ENCODE peak calls at places on chromosome 18, in six cellular contexts. H is A549, N is HepG2, G is K562, R is GM12878, B is endothelial cell of umbilical vein. Z is an unnamed sample.

GRCh38 chr18:7830468-7830867 is 263.4 kb downstream of the PTPRM start:
- DNase-seq in H (no peak), N (no peak), G (no peak), R (peak; percentile 32), B (peak; percentile 40), Z (peak; percentile 40)

GRCh38 chr18:58977801-58978200 is 113.1 kb downstream of the ZNF532 start:
- DNase-seq in H (no peak), N (no peak), G (no peak), R (no peak), B (no peak), Z (no peak)

GRCh38 chr18:50642439-50642838 is 82.6 kb downstream of the MAPK4 start:
- DNase-seq in H (no peak), N (no peak), G (no peak), R (no peak), B (no peak), Z (no peak)

GRCh38 chr18:33755918-33756590 is 178.0 kb downstream of the ASXL3 start:
- DNase-seq in H (peak; percentile 3), N (no peak), G (no peak), R (no peak), B (peak; percentile 5), Z (peak; percentile 31)

GRCh38 chr18:35371412-35372195 is 5.5 kb downstream of the ZNF396 start:
- DNase-seq in H (no peak), N (no peak), G (no peak), R (no peak), B (no peak), Z (no peak)

GRCh38 chr18:78769502-78770113 is 210.0 kb upstream of the SALL3 start:
- DNase-seq in H (no peak), N (no peak), G (no peak), R (no peak), B (no peak), Z (no peak)

GRCh38 chr18:21363411-21363810 is 121.4 kb downstream of the GREB1L start:
- DNase-seq in H (no peak), N (no peak), G (no peak), R (no peak), B (no peak), Z (no peak)

GRCh38 chr18:36295880-36296301 is 1.6 kb upstream of the FHOD3 start:
- DNase-seq in H (no peak), N (no peak), G (no peak), R (no peak), B (no peak), Z (no peak)

GRCh38 chr18:29434650-29435049 is 1257.7 kb upstream of the CDH2 start:
- DNase-seq in H (no peak), N (no peak), G (no peak), R (no peak), B (no peak), Z (no peak)

DNA sequence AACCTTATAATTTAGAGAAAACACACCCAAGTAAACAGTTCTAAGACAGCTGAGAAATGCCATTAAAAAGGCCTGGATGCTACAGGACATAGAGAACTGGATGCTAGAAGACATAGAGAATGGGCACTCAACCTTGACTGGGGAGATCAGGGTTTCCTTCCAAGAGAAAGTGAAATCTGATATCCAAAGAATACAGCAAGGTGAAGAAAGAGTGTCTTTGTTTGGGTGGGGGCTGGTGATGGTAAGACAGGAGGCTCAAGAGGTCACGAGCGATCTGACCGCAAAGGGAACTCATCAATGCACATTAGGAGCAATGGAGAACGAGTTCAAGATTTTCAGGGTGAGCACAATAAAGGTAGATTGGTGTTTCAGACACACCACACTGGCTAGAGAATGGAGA is 31.6 kb downstream of the EPB41L3 start:
- DNase-seq in H (no peak), N (no peak), G (no peak), R (no peak), B (no peak), Z (no peak)
- TF ChIP-seq MYC in H (no peak), N (no peak), G (no peak), R (no peak), B (no peak), Z (no peak)

DNA sequence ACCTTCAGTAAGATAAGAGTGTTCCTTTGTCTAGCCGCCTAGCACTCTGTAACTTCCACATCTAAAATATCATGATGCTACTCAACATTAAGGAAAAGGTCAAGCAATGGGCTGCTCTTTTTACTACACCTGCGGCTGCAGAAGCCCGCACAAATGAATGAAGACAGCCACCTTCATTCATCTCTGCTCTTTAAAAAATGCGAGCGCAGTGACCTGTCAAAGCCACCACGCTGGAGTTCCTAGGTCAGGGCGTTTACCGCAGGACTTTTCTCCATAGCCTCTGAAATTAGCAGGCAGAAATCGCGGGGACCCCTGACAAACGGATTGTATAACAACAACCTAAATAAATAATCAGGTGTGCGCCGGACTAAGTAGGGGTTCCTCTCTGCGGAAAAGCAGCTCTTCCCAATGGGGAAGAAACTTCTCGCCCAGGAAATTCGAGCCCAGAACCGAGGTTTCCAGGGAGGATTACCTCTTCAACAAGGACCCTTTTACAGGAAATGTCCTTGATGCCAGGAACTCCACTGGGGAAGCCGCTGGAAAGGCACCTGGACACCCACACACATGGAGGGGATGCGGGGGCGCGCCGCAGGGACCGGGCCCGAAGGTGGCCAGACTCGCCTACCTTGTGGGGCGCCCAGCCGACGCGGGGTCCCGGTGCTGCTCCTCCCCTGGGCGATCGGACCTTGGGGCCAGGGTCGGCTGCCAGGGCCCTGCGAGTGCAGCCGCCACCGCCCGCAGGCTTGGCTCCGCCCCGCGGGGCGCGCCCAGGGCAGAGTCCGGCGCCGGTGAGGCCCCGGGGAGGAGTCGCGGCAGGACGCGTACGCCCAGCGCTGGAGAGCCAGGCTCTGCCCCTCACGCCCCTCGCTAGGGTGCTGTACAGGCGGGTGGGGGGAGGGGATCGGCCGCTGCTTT is at the start of gene CCDC68:
- DNase-seq in H (peak; percentile 35), N (peak; percentile 50), G (peak; percentile 38), R (no peak), B (peak; percentile 18), Z (no peak)
- TF ChIP-seq MYC in H (no peak), N (peak; percentile 59), G (no peak), R (no peak), B (no peak), Z (no peak)

GRCh38 chr18:22697561-22697960 is 235.6 kb upstream of the RBBP8 start:
- DNase-seq in H (no peak), N (no peak), G (no peak), R (no peak), B (no peak), Z (no peak)
- TF ChIP-seq MYC in H (no peak), N (no peak), G (no peak), R (no peak), B (no peak), Z (no peak)

GRCh38 chr18:67515987-67516431 is 511 bp downstream of the DSEL start:
- DNase-seq in H (peak; percentile 44), N (peak; percentile 50), G (peak; percentile 41), R (no peak), B (peak; percentile 84), Z (peak; percentile 63)
- TF ChIP-seq MYC in H (no peak), N (no peak), G (no peak), R (no peak), B (no peak), Z (no peak)

GRCh38 chr18:23191952-23192662 is 56.8 kb downstream of the CABLES1 start:
- DNase-seq in H (no peak), N (no peak), G (no peak), R (no peak), B (peak; percentile 92), Z (no peak)
- TF ChIP-seq MYC in H (no peak), N (no peak), G (no peak), R (no peak), B (peak; percentile 8), Z (no peak)

GRCh38 chr18:57439985-57440330 is 4.8 kb downstream of the ONECUT2 start:
- DNase-seq in H (no peak), N (no peak), G (no peak), R (no peak), B (no peak), Z (no peak)

GRCh38 chr18:57438669-57439616 is 3.8 kb downstream of the ONECUT2 start:
- DNase-seq in H (no peak), N (no peak), G (no peak), R (no peak), B (no peak), Z (peak; percentile 42)

GRCh38 chr18:57437782-57438668 is 2.9 kb downstream of the ONECUT2 start:
- DNase-seq in H (peak; percentile 49), N (peak; percentile 75), G (no peak), R (no peak), B (peak; percentile 59), Z (peak; percentile 49)

GRCh38 chr18:57440331-57441101 is 5.3 kb downstream of the ONECUT2 start:
- DNase-seq in H (no peak), N (no peak), G (no peak), R (no peak), B (no peak), Z (no peak)

GRCh38 chr18:57439617-57439975 is 4.4 kb downstream of the ONECUT2 start:
- DNase-seq in H (no peak), N (no peak), G (no peak), R (no peak), B (no peak), Z (no peak)
- TF ChIP-seq MYC in H (no peak), N (no peak), G (no peak), R (no peak), B (no peak), Z (no peak)

DNA sequence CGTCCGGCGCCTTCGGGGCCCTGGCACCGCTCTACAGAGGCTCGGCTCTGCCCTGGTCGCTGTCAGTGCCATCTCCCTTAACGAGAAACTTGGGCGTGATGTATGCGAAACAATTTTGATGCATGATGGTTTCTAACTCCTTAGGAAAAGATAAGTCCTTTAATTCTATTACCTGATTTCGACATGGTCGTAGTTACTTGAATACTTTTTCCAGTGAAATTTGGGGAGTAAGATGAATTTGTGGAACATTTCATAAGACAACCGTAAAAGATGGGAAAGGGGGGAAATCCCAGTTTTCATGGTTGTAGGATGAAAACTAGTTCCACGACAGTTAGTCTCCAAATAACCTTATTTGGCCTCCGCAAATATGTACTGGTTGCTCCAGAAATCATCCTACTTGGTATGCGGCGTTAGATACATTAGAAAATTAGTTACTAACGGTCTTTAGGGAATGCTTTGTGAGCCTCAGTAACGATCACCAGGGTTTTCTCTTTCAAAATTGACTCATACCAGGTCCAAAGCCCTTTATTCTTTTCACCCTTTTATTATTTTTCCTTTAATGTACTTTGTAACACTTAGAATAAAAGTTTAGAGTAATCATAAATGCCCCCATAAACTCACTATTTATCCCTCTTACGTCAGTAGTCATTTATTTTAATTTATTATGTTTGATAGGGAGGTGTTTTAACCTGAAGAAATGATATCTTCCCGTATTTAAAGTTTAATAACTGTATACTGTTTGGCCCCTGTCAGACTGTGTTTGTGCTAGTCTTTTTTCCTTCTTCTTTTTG is 877 bp downstream of the TWSG1 start:
- DNase-seq in H (no peak), N (no peak), G (no peak), R (no peak), B (peak; percentile 51), Z (peak; percentile 60)
- TF ChIP-seq MYC in H (no peak), N (no peak), G (no peak), R (no peak), B (no peak), Z (no peak)

GRCh38 chr18:63579643-63580042 is 7.5 kb upstream of the SERPINB13 start:
- DNase-seq in H (no peak), N (no peak), G (no peak), R (no peak), B (no peak), Z (no peak)

GRCh38 chr18:63575680-63576079 is 11.5 kb upstream of the SERPINB13 start:
- DNase-seq in H (no peak), N (no peak), G (no peak), R (no peak), B (no peak), Z (peak; percentile 30)

GRCh38 chr18:63578357-63578958 is 8.7 kb upstream of the SERPINB13 start:
- DNase-seq in H (no peak), N (peak; percentile 23), G (peak; percentile 13), R (no peak), B (peak; percentile 53), Z (peak; percentile 76)
- TF ChIP-seq MYC in H (no peak), N (no peak), G (no peak), R (no peak), B (no peak), Z (no peak)

Z was measured in NB4.